ENCODE peak calls at places on chromosome 5, in six cellular contexts. N is cardiac fibroblast; E is skeletal muscle cell; V is stimulated activated CD8-positive, alpha-beta memory T cell treated with anti-CD3 and anti-CD28 coated beads, Interleukin-4, amount 100 ng/mL, for 1 hour; C is astrocyte of the spinal cord; Q is lower lobe of right lung. I is an unnamed sample.

GRCh38 chr5:119435436-119436132 is 16.7 kb upstream of the HSD17B4 start:
- DNase-seq in N (peak; percentile 71), E (no peak), V (peak; percentile 24), C (peak; percentile 59), Q (peak; percentile 91), I (peak; percentile 77)

GRCh38 chr5:11164456-11165286 is 403.6 kb upstream of the DAP start:
- DNase-seq in N (no peak), E (no peak), V (no peak), C (no peak), Q (no peak), I (no peak)

GRCh38 chr5:132417010-132417439 is 47.5 kb downstream of the SLC22A5 start:
- DNase-seq in N (no peak), E (no peak), V (no peak), C (no peak), Q (no peak), I (no peak)

GRCh38 chr5:9348296-9348996 is 197.4 kb downstream of the SEMA5A start:
- DNase-seq in N (peak; percentile 57), E (no peak), V (no peak), C (peak; percentile 70), Q (no peak), I (no peak)

GRCh38 chr5:95080026-95080425 is 204.9 kb downstream of the MCTP1 start:
- DNase-seq in N (peak; percentile 2), E (no peak), V (no peak), C (no peak), Q (no peak), I (no peak)

GRCh38 chr5:44546283-44546682 is 157.1 kb upstream of the FGF10 start:
- DNase-seq in N (peak; percentile 2), E (peak; percentile 6), V (no peak), C (peak; percentile 5), Q (no peak), I (no peak)

GRCh38 chr5:138824516-138824915 is 50.6 kb downstream of the LRRTM2 start:
- DNase-seq in N (peak; percentile 59), E (no peak), V (no peak), C (no peak), Q (no peak), I (no peak)

GRCh38 chr5:66982514-66982913 is 214.1 kb downstream of the CD180 start:
- DNase-seq in N (no peak), E (no peak), V (no peak), C (no peak), Q (no peak), I (no peak)

GRCh38 chr5:39970117-39970798 is 545.5 kb upstream of the DAB2 start:
- DNase-seq in N (no peak), E (no peak), V (no peak), C (no peak), Q (no peak), I (no peak)

GRCh38 chr5:57598756-57599155 is 116.1 kb upstream of the ACTBL2 start:
- DNase-seq in N (peak; percentile 50), E (peak; percentile 30), V (no peak), C (peak; percentile 78), Q (no peak), I (no peak)

GRCh38 chr5:125695994-125696679 is 727.1 kb upstream of the GRAMD2B start:
- DNase-seq in N (peak; percentile 43), E (no peak), V (no peak), C (peak; percentile 70), Q (no peak), I (no peak)

GRCh38 chr5:80483636-80484232 is 4.2 kb upstream of the FAM151B start:
- DNase-seq in N (no peak), E (no peak), V (no peak), C (no peak), Q (no peak), I (no peak)

GRCh38 chr5:157159209-157159751 is 6.8 kb downstream of the GARIN3 start:
- DNase-seq in N (no peak), E (no peak), V (no peak), C (no peak), Q (no peak), I (no peak)

GRCh38 chr5:14112998-14113652 is 30.0 kb upstream of the TRIO start:
- DNase-seq in N (no peak), E (no peak), V (no peak), C (no peak), Q (no peak), I (peak; percentile 83)

GRCh38 chr5:81147970-81148571 is 85.1 kb upstream of the CKMT2 start:
- DNase-seq in N (no peak), E (no peak), V (no peak), C (no peak), Q (no peak), I (no peak)

GRCh38 chr5:146005723-146006122 is 69.3 kb downstream of the SH3RF2 start:
- DNase-seq in N (no peak), E (no peak), V (no peak), C (no peak), Q (no peak), I (no peak)

GRCh38 chr5:34652466-34652865 is 3.7 kb upstream of the RAI14 start:
- DNase-seq in N (no peak), E (no peak), V (no peak), C (no peak), Q (no peak), I (no peak)

GRCh38 chr5:2686725-2687124 is 64.8 kb downstream of the IRX2 start:
- DNase-seq in N (no peak), E (no peak), V (no peak), C (no peak), Q (no peak), I (no peak)

GRCh38 chr5:80399553-80400239 is 8.2 kb upstream of the ZFYVE16 start:
- DNase-seq in N (peak; percentile 57), E (no peak), V (no peak), C (peak; percentile 3), Q (no peak), I (no peak)

GRCh38 chr5:80190960-80191359 is 64.9 kb downstream of the SERINC5 start:
- DNase-seq in N (no peak), E (no peak), V (no peak), C (no peak), Q (no peak), I (no peak)

GRCh38 chr5:127446626-127447025 is 70.8 kb upstream of the PRRC1 start:
- DNase-seq in N (no peak), E (no peak), V (no peak), C (no peak), Q (no peak), I (no peak)

GRCh38 chr5:180114304-180115003 is 42.9 kb upstream of the RNF130 start:
- DNase-seq in N (no peak), E (no peak), V (no peak), C (no peak), Q (no peak), I (no peak)

GRCh38 chr5:126002222-126002897 is 420.8 kb upstream of the GRAMD2B start:
- DNase-seq in N (peak; percentile 98), E (peak; percentile 93), V (no peak), C (peak; percentile 99), Q (no peak), I (no peak)

GRCh38 chr5:149406203-149406978 is 27.3 kb upstream of the IL17B start:
- DNase-seq in N (peak; percentile 96), E (peak; percentile 84), V (no peak), C (peak; percentile 92), Q (no peak), I (no peak)

GRCh38 chr5:160199410-160199911 is 29.8 kb upstream of the FABP6 start:
- DNase-seq in N (peak; percentile 51), E (no peak), V (peak; percentile 14), C (peak; percentile 38), Q (peak; percentile 85), I (peak; percentile 72)

GRCh38 chr5:140351609-140352334 is 5.4 kb upstream of the HBEGF start:
- DNase-seq in N (peak; percentile 78), E (no peak), V (no peak), C (peak; percentile 75), Q (no peak), I (peak; percentile 91)

GRCh38 chr5:180090098-180090768 is 18.7 kb upstream of the RNF130 start:
- DNase-seq in N (peak; percentile 82), E (peak; percentile 23), V (peak; percentile 53), C (peak; percentile 56), Q (peak; percentile 86), I (peak; percentile 54)

GRCh38 chr5:119083679-119084078 is 12.8 kb downstream of the DMXL1 start:
- DNase-seq in N (no peak), E (no peak), V (no peak), C (no peak), Q (no peak), I (no peak)